ENCODE peak calls at places on chromosomes 4 and X, in ten cellular contexts. F, J, N, I, L, K, Z, Y, T and B are unnamed samples.

GRCh38 chr4:190014771-190015537 is 12.1 kb downstream of the FRG2 start:
- DNase-seq in F (no peak), J (no peak), N (no peak), I (no peak), L (peak), K (no peak), Z (no peak), Y (peak), T (no peak), B (no peak)

GRCh38 chr4:174318829-174319764 is 35.4 kb downstream of the CEP44 start:
- DNase-seq in F (peak), J (no peak), N (no peak), I (no peak), L (no peak), K (no peak), Z (peak), Y (peak), T (no peak), B (no peak)

GRCh38 chrX:80578518-80579105 is 158.4 kb downstream of the TENT5D start:
- DNase-seq in F (peak), J (no peak), N (no peak), I (no peak), L (no peak), K (no peak), Z (peak), Y (peak), T (no peak), B (no peak)

GRCh38 chrX:154967603-154968002 is 54.9 kb downstream of the F8 start:
- DNase-seq in F (peak), J (no peak), N (no peak), I (no peak), L (no peak), K (no peak), Z (peak), Y (no peak), T (no peak), B (no peak)

GRCh38 chr4:2256156-2256731 is 5.7 kb downstream of the MXD4 start:
- DNase-seq in F (no peak), J (peak), N (peak), I (peak), L (peak), K (peak), Z (no peak), Y (peak), T (no peak), B (no peak)

GRCh38 chr4:107939307-107939706 is 8.0 kb downstream of the CYP2U1 start:
- DNase-seq in F (no peak), J (no peak), N (no peak), I (no peak), L (no peak), K (no peak), Z (no peak), Y (no peak), T (no peak), B (no peak)

GRCh38 chrX:43500996-43501694 is 155.0 kb upstream of the MAOA start:
- DNase-seq in F (no peak), J (no peak), N (no peak), I (no peak), L (no peak), K (no peak), Z (no peak), Y (peak), T (no peak), B (no peak)

GRCh38 chrX:151323054-151323453 is 74.0 kb upstream of the VMA21 start:
- DNase-seq in F (no peak), J (no peak), N (no peak), I (no peak), L (no peak), K (no peak), Z (no peak), Y (no peak), T (no peak), B (no peak)

GRCh38 chrX:139828830-139829229 is 104.0 kb downstream of the ATP11C start:
- DNase-seq in F (no peak), J (no peak), N (no peak), I (no peak), L (no peak), K (no peak), Z (no peak), Y (peak), T (no peak), B (no peak)

GRCh38 chrX:139828037-139828436 is 104.8 kb downstream of the ATP11C start:
- DNase-seq in F (no peak), J (no peak), N (no peak), I (no peak), L (no peak), K (no peak), Z (peak), Y (no peak), T (no peak), B (no peak)

GRCh38 chrX:139825618-139826017 is 107.2 kb downstream of the ATP11C start:
- DNase-seq in F (no peak), J (no peak), N (no peak), I (no peak), L (no peak), K (no peak), Z (no peak), Y (no peak), T (no peak), B (no peak)

GRCh38 chrX:139823806-139824205 is 109.0 kb downstream of the ATP11C start:
- DNase-seq in F (no peak), J (no peak), N (peak), I (no peak), L (no peak), K (no peak), Z (peak), Y (no peak), T (no peak), B (no peak)

DNA sequence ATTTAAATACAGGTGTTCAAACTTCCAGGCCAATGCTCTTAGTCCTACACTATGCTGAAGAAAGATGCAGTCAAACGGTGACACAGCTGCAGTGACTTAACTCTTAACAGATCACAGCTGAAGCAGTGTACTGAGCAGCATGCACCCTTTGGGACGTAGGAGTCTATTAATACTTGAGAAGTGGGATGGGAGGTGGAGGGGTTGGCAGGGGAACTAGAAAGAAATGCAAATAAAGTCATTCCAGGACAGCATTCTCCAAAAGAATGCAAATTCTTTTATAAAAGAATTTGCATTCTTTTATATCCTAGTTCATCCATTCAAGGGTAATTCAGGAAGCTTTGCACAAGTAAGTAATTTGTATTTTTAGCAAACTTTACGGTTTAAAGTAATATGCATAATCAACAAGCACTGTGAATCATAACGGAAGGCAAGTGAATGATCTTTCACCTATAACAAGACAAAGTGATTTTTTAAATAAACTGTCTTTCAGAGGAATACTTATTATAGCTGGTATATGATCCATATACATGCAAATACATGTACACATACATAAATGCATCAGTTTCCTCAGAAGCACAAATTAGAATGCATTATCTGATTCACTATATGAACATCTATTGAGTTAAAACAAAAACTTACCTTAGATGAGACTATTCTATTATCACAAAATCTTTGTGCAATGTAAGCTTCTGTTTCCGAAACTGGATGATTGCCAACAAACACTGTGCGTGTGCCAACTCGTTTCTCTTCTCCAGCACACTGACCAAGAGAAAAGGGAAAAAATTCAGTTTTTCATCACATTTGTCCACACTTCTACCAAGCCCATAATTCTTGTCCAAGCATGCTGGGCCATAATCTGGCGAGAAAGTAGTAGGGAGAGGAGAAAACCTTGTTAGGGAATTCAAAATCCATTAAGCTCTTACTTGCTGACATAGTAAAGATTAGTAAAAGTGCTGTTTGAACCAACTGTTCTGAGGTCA is 106.5 kb downstream of the ATP11C start:
- DNase-seq in F (no peak), J (no peak), N (no peak), I (no peak), L (no peak), K (no peak), Z (no peak), Y (no peak), T (no peak), B (no peak)
- H3K27ac ChIP-seq in F (no peak), J (no peak), N (no peak), I (no peak), L (no peak), K (no peak), Z (no peak), Y (peak), T (no peak), B (no peak)

DNA sequence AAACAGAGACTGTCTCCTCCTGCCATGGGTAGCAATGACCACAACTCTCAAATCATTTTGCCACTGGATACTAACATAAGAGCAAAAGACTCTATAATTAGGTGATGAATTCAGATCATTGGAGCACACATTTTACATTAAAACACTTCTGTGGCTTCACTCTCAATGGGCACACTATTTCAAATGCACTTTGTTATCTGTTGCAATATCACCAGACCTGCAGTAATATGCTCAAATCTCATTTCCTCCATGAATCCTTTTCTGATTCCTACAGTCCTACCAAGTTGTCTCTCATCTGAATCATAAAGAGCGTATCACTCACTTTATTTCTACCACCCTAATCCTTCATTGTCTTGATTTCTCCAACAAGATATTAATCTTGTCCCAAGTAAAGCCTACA is 302.8 kb downstream of the KCNIP4 start:
- DNase-seq in F (no peak), J (no peak), N (no peak), I (no peak), L (no peak), K (no peak), Z (no peak), Y (no peak), T (no peak), B (no peak)
- H3K27ac ChIP-seq in F (no peak), J (no peak), N (no peak), I (no peak), L (no peak), K (no peak), Z (no peak), Y (no peak), T (no peak), B (no peak)

GRCh38 chr4:152352645-152353116 is 183.2 kb downstream of the FBXW7 start:
- DNase-seq in F (peak), J (peak), N (peak), I (peak), L (peak), K (peak), Z (peak), Y (peak), T (no peak), B (peak)

GRCh38 chr4:152351080-152351479 is 184.8 kb downstream of the FBXW7 start:
- DNase-seq in F (no peak), J (no peak), N (no peak), I (no peak), L (no peak), K (no peak), Z (no peak), Y (no peak), T (no peak), B (no peak)

GRCh38 chr4:152348670-152349069 is 187.2 kb downstream of the FBXW7 start:
- DNase-seq in F (no peak), J (no peak), N (no peak), I (no peak), L (no peak), K (no peak), Z (no peak), Y (peak), T (no peak), B (no peak)

GRCh38 chr4:152356428-152357034 is 179.4 kb downstream of the FBXW7 start:
- DNase-seq in F (no peak), J (no peak), N (no peak), I (no peak), L (no peak), K (no peak), Z (no peak), Y (no peak), T (no peak), B (no peak)

GRCh38 chr4:152352215-152352614 is 183.7 kb downstream of the FBXW7 start:
- DNase-seq in F (no peak), J (no peak), N (no peak), I (no peak), L (no peak), K (no peak), Z (no peak), Y (no peak), T (no peak), B (no peak)
- H3K27ac ChIP-seq in F (peak), J (peak), N (peak), I (peak), L (peak), K (peak), Z (peak), Y (peak), T (no peak), B (no peak)

DNA sequence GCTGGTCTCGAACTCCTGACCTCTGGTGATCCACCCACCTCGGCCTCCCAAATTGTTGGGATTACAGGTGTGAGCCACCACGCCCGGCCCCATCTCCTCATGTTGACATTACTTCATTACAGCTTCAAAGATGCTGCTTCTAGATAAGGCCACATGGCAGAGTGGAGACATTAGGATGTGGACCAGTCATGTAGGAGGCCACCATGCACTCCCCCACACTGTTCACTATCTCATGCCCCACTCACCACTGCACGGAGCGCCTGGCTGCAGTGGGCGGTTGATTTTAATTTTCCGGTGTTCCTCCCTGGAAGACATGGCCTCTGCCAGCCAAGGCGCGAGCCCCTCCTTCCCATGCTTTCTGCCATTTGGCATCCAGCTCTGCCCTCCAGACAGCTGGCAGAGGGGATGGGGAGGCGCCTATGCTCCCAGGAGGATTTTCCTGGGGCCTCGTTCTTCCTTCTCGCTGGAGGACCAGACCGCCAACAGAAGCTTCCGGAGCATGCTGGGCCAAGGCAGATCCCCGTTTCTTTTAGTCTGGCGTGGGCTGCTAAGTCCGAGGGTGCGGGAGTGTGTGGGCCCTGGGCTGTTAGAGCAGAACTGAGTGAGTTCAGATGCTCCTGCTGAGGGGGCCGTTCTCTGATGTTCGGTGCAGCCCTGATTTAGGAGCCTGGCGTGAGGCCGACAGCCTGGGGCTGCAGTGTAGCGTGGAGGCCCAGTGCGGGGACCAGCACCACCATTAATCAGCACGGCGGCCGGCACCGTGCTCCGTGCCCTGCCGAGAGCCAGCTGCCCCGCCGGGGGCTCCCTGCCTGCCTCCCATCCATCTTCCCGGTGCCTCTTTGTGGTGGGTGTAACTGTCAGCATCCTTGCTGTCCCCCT is 93.1 kb downstream of the SORCS2 start:
- DNase-seq in F (no peak), J (no peak), N (peak), I (peak), L (no peak), K (no peak), Z (no peak), Y (no peak), T (no peak), B (peak)
- H3K27ac ChIP-seq in F (no peak), J (peak), N (peak), I (no peak), L (no peak), K (no peak), Z (no peak), Y (no peak), T (no peak), B (no peak)

DNA sequence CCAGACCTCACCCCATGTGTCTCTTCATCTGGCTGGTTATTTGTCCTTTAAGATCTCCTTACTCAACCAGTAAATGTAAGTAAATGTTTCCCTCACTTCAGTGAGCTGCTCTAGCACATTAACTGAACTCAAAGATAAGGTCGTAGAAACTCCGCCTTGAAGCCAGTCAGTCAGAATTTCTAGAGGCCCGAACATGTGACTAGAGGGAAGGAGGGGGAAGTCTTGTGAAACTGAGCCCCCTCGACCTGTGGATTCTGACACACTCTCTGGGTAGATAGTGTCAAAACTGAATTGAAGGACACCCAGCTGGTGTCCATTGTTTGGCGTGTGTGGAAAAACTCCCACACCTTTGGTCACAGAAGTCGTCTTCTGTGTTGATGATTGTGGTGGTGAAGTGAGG is 933.9 kb downstream of the ADGRL3 start:
- DNase-seq in F (no peak), J (no peak), N (no peak), I (no peak), L (no peak), K (no peak), Z (no peak), Y (no peak), T (no peak), B (no peak)
- H3K27ac ChIP-seq in F (no peak), J (no peak), N (no peak), I (no peak), L (no peak), K (peak), Z (no peak), Y (no peak), T (no peak), B (no peak)

GRCh38 chr4:153271820-153272219 is 67.6 kb downstream of the TRIM2 start:
- DNase-seq in F (no peak), J (no peak), N (no peak), I (no peak), L (no peak), K (no peak), Z (no peak), Y (no peak), T (no peak), B (no peak)

GRCh38 chr4:153273736-153274135 is 69.5 kb downstream of the TRIM2 start:
- DNase-seq in F (no peak), J (no peak), N (no peak), I (no peak), L (no peak), K (no peak), Z (no peak), Y (no peak), T (no peak), B (no peak)

GRCh38 chr4:153276966-153277365 is 67.5 kb upstream of the MND1 start:
- DNase-seq in F (no peak), J (no peak), N (no peak), I (no peak), L (no peak), K (no peak), Z (no peak), Y (no peak), T (no peak), B (peak)

GRCh38 chr4:153274967-153275366 is 69.5 kb upstream of the MND1 start:
- DNase-seq in F (no peak), J (no peak), N (no peak), I (no peak), L (no peak), K (no peak), Z (no peak), Y (no peak), T (no peak), B (no peak)

DNA sequence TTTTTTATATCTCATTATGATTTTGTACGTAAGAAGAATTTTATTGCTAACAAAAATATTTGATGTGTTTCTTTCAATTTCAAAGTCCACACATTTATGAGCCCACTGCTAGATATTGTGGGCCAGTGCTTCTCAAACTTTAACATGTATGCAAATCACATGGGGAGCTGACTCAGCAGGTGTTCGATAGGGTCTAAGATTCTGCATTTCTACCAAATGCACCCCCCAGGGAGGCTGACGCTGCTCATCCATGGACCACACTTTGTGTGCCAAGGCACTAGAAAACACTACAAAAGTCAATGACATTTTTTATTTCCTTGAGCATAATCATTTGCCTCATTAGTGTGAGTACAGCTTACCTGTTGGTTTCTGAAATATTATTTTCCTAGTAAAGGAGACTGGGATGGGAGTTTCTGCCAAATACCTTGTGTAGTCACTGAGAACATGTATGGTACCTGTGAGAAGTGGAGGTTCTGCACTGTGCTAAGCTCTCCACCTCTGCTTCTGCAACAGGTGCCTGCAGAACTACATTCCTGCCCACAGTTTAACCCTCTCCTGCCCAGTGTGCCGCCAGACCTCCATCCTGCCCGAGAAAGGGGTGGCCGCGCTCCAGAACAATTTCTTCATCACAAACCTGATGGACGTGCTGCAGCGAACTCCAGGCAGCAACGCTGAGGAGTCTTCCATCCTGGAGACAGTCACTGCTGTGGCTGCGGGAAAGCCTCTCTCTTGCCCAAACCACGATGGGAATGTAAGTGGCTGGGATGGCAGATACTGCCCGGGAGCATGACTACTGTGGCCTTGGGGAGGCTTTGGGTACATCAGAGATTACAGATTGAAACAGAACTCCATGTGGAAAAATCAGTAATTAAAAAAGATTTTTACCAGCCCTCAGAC is 68.9 kb upstream of the MND1 start:
- DNase-seq in F (no peak), J (no peak), N (no peak), I (no peak), L (no peak), K (no peak), Z (no peak), Y (no peak), T (no peak), B (no peak)
- H3K27ac ChIP-seq in F (no peak), J (no peak), N (no peak), I (no peak), L (no peak), K (no peak), Z (no peak), Y (no peak), T (no peak), B (peak)